ENCODE peak calls at places on chromosomes 11 and 22, in four cellular contexts. G is HCT116, R is transverse colon, I is upper lobe of left lung. J is an unnamed sample.

GRCh38 chr11:65793144-65793581 is 6.3 kb downstream of the OVOL1 start:
- DNase-seq in I (peak; percentile 87), G (no peak), R (peak; percentile 88), J (no peak)

GRCh38 chr11:65773784-65774411 is 6.9 kb downstream of the AP5B1 start:
- DNase-seq in G (no peak), I (no peak), R (no peak), J (no peak)

GRCh38 chr11:35247863-35248262 is 108.9 kb downstream of the CD44 start:
- DNase-seq in G (no peak), I (no peak), R (no peak), J (no peak)

GRCh38 chr11:59267196-59267595 is 54.5 kb upstream of the MPEG1 start:
- DNase-seq in G (no peak), R (no peak), I (no peak), J (no peak)

GRCh38 chr11:118129475-118130196 is 23.0 kb downstream of the SCN4B start:
- DNase-seq in R (no peak), G (no peak), I (no peak), J (no peak)

GRCh38 chr11:83663446-83663845 is 377.3 kb upstream of the CCDC90B start:
- DNase-seq in I (no peak), G (no peak), R (no peak), J (no peak)

GRCh38 chr11:67352546-67353316 is 615 bp downstream of the POLD4 start:
- DNase-seq in R (peak; percentile 72), I (no peak), G (no peak), J (no peak)

GRCh38 chr22:49962012-49962750 is 1.6 kb downstream of the PIM3 start:
- DNase-seq in R (peak; percentile 89), G (no peak), I (peak; percentile 94), J (no peak)

GRCh38 chr22:24803064-24803542 is 2.9 kb upstream of the SGSM1 start:
- DNase-seq in R (peak; percentile 71), I (no peak), G (peak; percentile 70), J (peak; percentile 73)

GRCh38 chr11:70183483-70184176 is 19.5 kb upstream of the FADD start:
- DNase-seq in R (no peak), I (no peak), G (no peak), J (no peak)

GRCh38 chr11:34987617-34988016 is 71.2 kb downstream of the PDHX start:
- DNase-seq in G (no peak), I (no peak), R (no peak), J (no peak)

GRCh38 chr22:44685384-44686056 is 16.5 kb upstream of the PRR5 start:
- DNase-seq in I (no peak), G (peak; percentile 35), R (peak; percentile 72), J (peak; percentile 75)

GRCh38 chr22:46842606-46843005 is 80.2 kb downstream of the TBC1D22A start:
- DNase-seq in G (no peak), R (peak; percentile 20), I (no peak), J (no peak)

GRCh38 chr11:81159900-81160299 is 1573.8 kb downstream of the FAM181B start:
- DNase-seq in I (no peak), R (no peak), G (no peak), J (no peak)

GRCh38 chr11:4019891-4020290 is 74.7 kb upstream of the RRM1 start:
- DNase-seq in G (no peak), R (no peak), I (no peak), J (no peak)
- TF ChIP-seq POLR2AphosphoS5 in G (no peak), R (no peak), I (no peak), J (no peak)

DNA sequence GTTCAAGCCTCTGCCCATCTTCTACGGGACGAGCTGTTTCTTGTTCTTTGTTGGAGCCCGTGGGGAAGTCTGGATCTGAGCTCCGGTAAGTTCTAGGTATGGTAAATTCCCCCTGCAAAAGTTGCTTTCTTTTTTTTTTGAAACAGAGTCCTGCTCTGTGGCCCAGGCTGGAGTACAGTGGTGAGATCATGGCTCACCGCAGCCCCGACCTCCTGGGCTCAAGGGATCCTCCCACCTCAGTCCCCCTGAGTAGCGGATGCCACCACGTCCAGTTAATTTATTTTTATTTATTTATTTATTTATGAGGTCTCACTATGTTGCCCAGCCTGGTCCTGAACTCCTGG is 35.5 kb upstream of the MOB2 start:
- DNase-seq in R (no peak), I (no peak), G (no peak), J (no peak)
- TF ChIP-seq POLR2AphosphoS5 in R (no peak), I (no peak), G (no peak), J (no peak)

GRCh38 chr11:3186166-3186953 is 21.2 kb upstream of the OSBPL5 start:
- DNase-seq in R (peak; percentile 2), I (no peak), G (no peak), J (no peak)
- TF ChIP-seq POLR2AphosphoS5 in R (no peak), I (no peak), G (no peak), J (no peak)

GRCh38 chr11:71928739-71929443 is at the start of gene RNF121:
- DNase-seq in R (peak; percentile 98), G (peak; percentile 91), I (peak; percentile 97), J (peak; percentile 98)

GRCh38 chr11:71929491-71929890 is 645 bp downstream of the RNF121 start:
- DNase-seq in I (no peak), G (no peak), R (no peak), J (no peak)

GRCh38 chr11:71931245-71931602 is 2.4 kb downstream of the RNF121 start:
- DNase-seq in I (no peak), G (no peak), R (no peak), J (no peak)

GRCh38 chr11:71930556-71931244 is 1.9 kb downstream of the RNF121 start:
- DNase-seq in G (no peak), R (no peak), I (no peak), J (no peak)

DNA sequence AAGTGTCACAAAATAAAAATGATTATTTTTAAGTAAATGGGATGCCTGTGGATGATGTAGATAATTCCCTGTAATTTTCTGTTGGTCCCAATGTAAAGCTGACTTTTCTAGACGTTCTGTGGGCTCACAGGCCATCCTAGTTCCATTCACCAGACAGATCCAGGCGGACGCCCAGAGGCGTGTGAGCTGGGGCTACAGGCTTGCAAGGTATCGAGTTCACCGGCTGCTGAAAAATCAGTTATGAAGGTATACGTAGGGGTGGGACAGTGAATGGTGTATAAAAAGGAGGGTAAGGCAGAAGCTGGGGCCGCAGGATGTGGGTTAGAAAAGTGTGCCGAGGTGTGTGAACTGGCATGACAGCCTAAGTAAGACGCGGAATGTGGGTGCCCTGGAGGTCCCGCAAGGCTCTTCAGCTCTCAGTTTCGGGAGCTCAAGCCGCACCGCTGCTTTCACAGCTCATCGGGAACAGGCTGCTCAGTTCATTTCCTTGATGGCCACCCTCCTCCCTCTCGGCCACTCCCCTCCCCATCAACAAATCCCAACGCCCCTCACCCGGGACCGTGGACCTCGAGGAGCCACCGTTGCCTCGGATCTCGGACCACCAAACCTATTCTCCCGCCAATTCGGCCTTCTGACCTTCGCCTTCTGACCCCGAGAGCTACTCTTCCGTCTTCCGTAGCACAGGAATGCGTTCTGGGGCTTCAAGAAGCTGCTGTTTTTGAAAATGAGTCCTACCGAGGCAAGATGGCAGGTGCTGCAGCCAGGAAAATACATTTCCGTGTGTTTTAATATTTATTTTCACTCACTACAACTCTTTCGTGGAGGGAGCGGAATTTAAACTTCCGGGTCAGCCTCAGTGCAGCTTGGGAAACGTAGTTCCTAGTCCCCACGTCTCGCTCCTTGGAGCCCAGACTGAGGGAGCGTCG is at the start of gene XNDC1N:
- DNase-seq in R (peak; percentile 40), I (peak; percentile 62), G (peak; percentile 86), J (no peak)
- TF ChIP-seq POLR2AphosphoS5 in R (peak; percentile 14), I (no peak), G (no peak), J (peak; percentile 70)

DNA sequence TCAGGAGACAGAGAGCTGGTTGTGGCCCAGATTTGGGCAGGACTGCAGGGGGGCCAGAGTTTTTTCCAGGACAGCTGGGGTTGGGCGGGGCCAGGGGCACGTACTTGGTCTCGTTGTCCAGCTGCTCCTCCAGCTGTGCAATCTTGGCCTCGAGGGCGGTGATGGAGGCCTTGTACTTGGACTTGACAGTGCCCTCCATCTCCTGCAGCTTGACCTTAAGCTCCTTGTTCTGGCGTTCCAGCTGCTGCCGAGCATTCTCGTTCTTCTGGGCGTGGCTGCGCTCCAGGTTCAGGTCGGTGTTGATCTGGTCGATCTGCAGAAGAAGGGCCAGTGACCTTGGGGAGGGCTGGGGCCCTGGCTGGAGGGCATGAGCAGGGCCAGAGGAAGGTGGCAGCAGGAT is 32.1 kb downstream of the APOL1 start:
- DNase-seq in I (peak; percentile 29), G (no peak), R (no peak), J (no peak)
- TF ChIP-seq POLR2AphosphoS5 in I (no peak), G (no peak), R (peak; percentile 15), J (no peak)

J was measured in H1.